ENCODE peak calls at places on chromosomes 7 and 10, in eight cellular contexts. R, D, Z, U, M, I, A and V are unnamed samples.

GRCh38 chr10:103277713-103278299 is 868 bp downstream of the INA start:
- DNase-seq in A (no peak), D (no peak), U (no peak), I (no peak), M (no peak), Z (no peak), R (no peak), V (no peak)

GRCh38 chr7:150959739-150960734 is 18.1 kb downstream of the KCNH2 start:
- DNase-seq in R (no peak), Z (no peak), U (peak; percentile 1), A (no peak), D (no peak), I (no peak), M (no peak), V (no peak)

GRCh38 chr10:11036424-11037011 is 18.8 kb downstream of the CELF2 start:
- DNase-seq in I (peak; percentile 72), U (peak; percentile 25), D (peak; percentile 26), M (peak; percentile 62), R (peak; percentile 36), A (no peak), Z (peak; percentile 83), V (no peak)

GRCh38 chr10:11227103-11227502 is 209.4 kb downstream of the CELF2 start:
- DNase-seq in U (no peak), M (no peak), Z (no peak), I (peak; percentile 62), D (no peak), R (no peak), A (no peak), V (no peak)

GRCh38 chr7:130880668-130881067 is 146.7 kb upstream of the KLF14 start:
- DNase-seq in R (no peak), U (no peak), Z (no peak), I (no peak), M (no peak), D (no peak), A (no peak), V (no peak)

GRCh38 chr7:82156168-82156567 is 287.4 kb downstream of the CACNA2D1 start:
- DNase-seq in R (no peak), M (no peak), I (no peak), U (peak; percentile 42), Z (no peak), D (no peak), A (no peak), V (no peak)

GRCh38 chr10:22334414-22335203 is 10.7 kb upstream of the SPAG6 start:
- DNase-seq in M (no peak), D (no peak), R (no peak), U (peak; percentile 60), A (no peak), I (peak; percentile 51), Z (no peak), V (no peak)

GRCh38 chr10:95246582-95247051 is 44.2 kb downstream of the PDLIM1 start:
- DNase-seq in D (peak; percentile 68), R (peak; percentile 74), Z (peak; percentile 76), A (peak; percentile 81), U (peak; percentile 84), M (no peak), I (peak; percentile 92), V (peak; percentile 59)

GRCh38 chr10:117216611-117217195 is 19.4 kb downstream of the KCNK18 start:
- DNase-seq in A (peak; percentile 72), R (peak; percentile 85), Z (peak; percentile 32), D (peak; percentile 32), M (peak; percentile 89), U (peak; percentile 91), I (peak; percentile 79), V (peak; percentile 37)

GRCh38 chr7:131274986-131275385 is 52.7 kb upstream of the MKLN1 start:
- DNase-seq in Z (no peak), M (no peak), I (no peak), D (no peak), R (no peak), U (no peak), A (no peak), V (no peak)

GRCh38 chr10:17453377-17454091 is 861 bp downstream of the ST8SIA6 start:
- DNase-seq in I (peak; percentile 62), D (no peak), U (peak; percentile 75), A (no peak), R (peak; percentile 16), M (peak; percentile 59), Z (no peak), V (no peak)

GRCh38 chr7:2269468-2270460 is 27.7 kb downstream of the NUDT1 start:
- DNase-seq in M (no peak), U (no peak), A (no peak), Z (no peak), R (no peak), I (no peak), D (no peak), V (no peak)

DNA sequence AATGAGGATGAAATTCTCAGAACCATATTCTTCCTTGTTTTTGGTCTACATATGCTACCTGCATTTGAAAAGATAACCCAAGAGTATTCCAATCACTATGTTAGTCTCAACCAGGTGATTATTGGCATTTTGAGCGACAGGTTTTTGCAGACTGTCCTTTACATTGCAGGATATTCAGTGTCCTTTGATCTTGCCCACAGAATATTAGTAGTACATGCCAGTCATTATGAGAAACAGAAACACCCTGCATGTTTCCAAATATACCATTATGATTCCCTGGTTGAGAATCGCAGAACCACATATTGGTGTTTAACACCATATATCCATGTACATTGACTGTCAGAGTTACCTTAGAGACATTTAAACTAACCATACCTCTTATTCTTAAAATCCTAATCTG is 30.6 kb downstream of the TMEM243 start:
- DNase-seq in U (no peak), A (no peak), Z (no peak), R (no peak), I (no peak), M (no peak), D (no peak), V (no peak)
- TF ChIP-seq CTCF in U (no peak), A (no peak), Z (no peak), R (no peak), I (no peak), M (no peak), D (no peak), V (no peak)

DNA sequence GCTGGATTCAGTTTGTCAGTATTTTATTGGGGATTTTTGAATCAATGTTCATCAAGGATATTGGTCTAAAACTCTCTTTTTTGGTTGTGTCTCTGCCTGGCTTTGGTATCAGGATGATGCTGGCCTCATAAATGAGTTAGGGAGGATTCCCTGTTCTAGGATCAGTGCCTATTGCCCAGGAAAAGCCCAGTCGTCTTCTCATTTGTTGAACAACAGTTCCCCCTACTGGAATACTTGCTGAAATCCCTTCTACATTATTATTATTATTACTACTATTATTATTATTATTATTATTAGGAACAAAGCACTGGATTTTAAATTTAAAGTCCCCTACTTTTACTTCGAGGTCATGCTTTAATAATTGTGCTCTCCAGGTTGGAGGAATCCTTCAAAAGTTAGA is 528.9 kb downstream of the MAGI2 start:
- DNase-seq in I (no peak), R (no peak), M (peak; percentile 14), A (no peak), D (peak; percentile 20), Z (peak; percentile 20), U (no peak), V (no peak)
- TF ChIP-seq CTCF in I (no peak), R (peak; percentile 70), M (no peak), A (no peak), D (peak; percentile 16), Z (peak; percentile 21), U (peak; percentile 37), V (peak; percentile 20)

GRCh38 chr10:29392376-29393021 is 103.6 kb downstream of the LYZL1 start:
- DNase-seq in R (peak; percentile 59), A (no peak), M (peak; percentile 38), U (peak; percentile 64), Z (peak; percentile 57), D (no peak), I (peak; percentile 74), V (no peak)
- TF ChIP-seq CTCF in R (peak; percentile 82), A (peak; percentile 46), M (peak; percentile 57), U (peak; percentile 92), Z (peak; percentile 88), D (peak; percentile 88), I (peak; percentile 10), V (peak; percentile 80)

DNA sequence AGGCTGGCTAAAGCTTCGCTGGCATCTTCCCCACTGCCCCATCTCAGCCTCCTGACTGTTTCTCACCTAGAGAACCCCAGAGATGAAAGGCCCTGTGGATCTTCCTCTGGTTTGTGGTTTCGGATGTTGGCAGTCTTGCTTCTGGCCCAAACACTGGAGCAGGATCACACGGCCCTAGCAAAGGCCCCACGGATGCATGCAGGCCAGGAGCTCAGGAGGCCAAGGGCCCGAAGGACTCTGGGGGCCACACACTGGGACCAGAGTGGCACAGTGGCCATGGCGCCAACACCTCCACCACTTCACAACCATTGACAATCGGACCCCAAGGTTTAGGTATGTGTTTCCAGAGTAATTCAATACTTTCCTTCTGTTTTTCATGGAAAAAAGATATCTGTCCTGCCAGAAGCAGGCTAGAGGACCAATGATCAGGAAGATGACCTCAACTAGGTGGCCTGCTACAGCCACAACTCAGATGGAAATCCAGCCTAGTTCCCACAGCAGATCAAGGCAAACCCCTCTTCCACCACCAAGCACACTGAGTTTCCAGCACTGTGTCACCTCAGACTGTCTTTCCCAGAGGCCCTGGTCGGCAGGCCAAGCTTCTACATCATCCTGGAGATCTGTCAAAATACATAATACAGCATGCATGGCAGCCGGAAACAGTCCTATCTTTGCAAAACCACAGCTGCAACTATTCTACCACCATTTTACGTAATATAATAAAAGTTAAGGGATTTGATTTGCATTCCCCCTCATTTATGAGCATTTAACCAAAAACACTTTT is 53.0 kb downstream of the CTBP2 start:
- DNase-seq in I (no peak), M (no peak), D (no peak), A (no peak), Z (no peak), R (no peak), U (no peak), V (no peak)
- TF ChIP-seq CTCF in I (no peak), M (no peak), D (no peak), A (no peak), Z (no peak), R (no peak), U (no peak), V (no peak)

DNA sequence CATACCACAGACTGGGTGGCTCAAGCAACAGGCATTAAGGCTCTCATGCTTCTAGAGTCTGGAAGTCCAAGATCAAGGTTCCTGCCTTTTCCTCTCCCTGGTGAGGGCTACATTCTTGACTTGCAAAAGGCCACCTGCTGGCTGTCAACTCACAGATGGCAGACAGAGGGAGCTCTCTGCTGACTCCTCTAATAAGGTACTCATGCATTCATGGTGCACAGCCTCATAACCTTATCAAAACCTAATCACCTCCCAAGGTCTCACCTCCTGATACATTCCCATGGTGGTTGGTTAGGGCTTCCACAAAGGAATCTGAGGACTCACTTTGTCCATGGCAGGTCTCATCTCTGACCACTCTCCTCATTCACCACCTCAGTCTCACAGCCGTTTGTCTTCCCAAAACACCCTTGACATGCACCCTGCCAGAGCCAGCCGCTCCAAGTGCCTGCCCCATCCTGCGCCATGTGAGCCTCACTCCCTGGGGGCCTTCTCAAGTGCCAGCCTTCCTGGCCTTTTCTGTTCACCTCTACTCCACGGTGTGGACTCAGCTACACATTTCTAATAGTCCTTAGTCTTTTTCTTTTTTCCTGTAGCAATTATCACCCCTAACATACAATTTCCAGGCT is 400.3 kb upstream of the ADARB2 start:
- DNase-seq in D (no peak), I (no peak), R (no peak), M (peak; percentile 47), Z (no peak), A (no peak), U (peak; percentile 32), V (no peak)
- TF ChIP-seq CTCF in D (peak; percentile 29), I (no peak), R (peak; percentile 68), M (no peak), Z (peak; percentile 60), A (no peak), U (peak; percentile 51), V (no peak)